ENCODE peak calls at places on chromosomes 7 and 10, in four cellular contexts. I is GM12865, P is cardiac muscle cell, R is GM20000. J is an unnamed sample.

GRCh38 chr7:155352753-155353115 is 55.1 kb downstream of the INSIG1 start:
- DNase-seq in I (no peak), P (no peak), R (no peak), J (no peak)

GRCh38 chr7:71824356-71824755 is 587.8 kb downstream of the CALN1 start:
- DNase-seq in R (no peak), P (peak), I (no peak), J (no peak)

GRCh38 chr7:80643336-80643925 is 5.0 kb downstream of the CD36 start:
- DNase-seq in I (no peak), P (no peak), R (no peak), J (no peak)

GRCh38 chr10:63491558-63492316 is 26.0 kb upstream of the JMJD1C start:
- DNase-seq in P (peak), I (no peak), R (no peak), J (no peak)

GRCh38 chr10:123143162-123143824 is 4.6 kb upstream of the HMX2 start:
- DNase-seq in I (no peak), R (peak), P (no peak), J (no peak)

GRCh38 chr10:118768041-118768933 is 13.5 kb upstream of the CACUL1 start:
- DNase-seq in R (no peak), I (no peak), P (no peak), J (no peak)

GRCh38 chr10:119667562-119668328 is 16.6 kb downstream of the BAG3 start:
- DNase-seq in I (no peak), R (no peak), P (peak), J (no peak)

GRCh38 chr10:104220515-104220914 is 11.6 kb downstream of the CFAP43 start:
- DNase-seq in R (no peak), I (no peak), P (no peak), J (no peak)

GRCh38 chr10:35056133-35056532 is 34.0 kb downstream of the CUL2 start:
- DNase-seq in P (no peak), R (no peak), I (no peak), J (no peak)

GRCh38 chr10:60099998-60100747 is 193.8 kb upstream of the CCDC6 start:
- DNase-seq in I (peak), R (peak), P (peak), J (peak)

GRCh38 chr7:19713676-19714075 is 4.8 kb upstream of the POLR1F start:
- DNase-seq in R (peak), I (peak), P (peak), J (peak)

GRCh38 chr7:148722340-148723165 is 23.9 kb downstream of the CUL1 start:
- DNase-seq in R (no peak), I (no peak), P (no peak), J (no peak)

GRCh38 chr10:93697207-93697606 is 5.2 kb downstream of the FRA10AC1 start:
- DNase-seq in R (no peak), P (no peak), I (no peak), J (no peak)
- TF ChIP-seq CTCF in R (no peak), P (no peak), I (peak), J (no peak)

GRCh38 chr10:64977912-64978311 is 1456.7 kb downstream of the REEP3 start:
- DNase-seq in I (no peak), R (no peak), P (peak), J (no peak)
- TF ChIP-seq CTCF in I (no peak), R (no peak), P (no peak), J (no peak)

GRCh38 chr7:117312593-117312992 is 10.3 kb downstream of the WNT2 start:
- DNase-seq in I (no peak), R (no peak), P (peak), J (no peak)
- TF ChIP-seq CTCF in I (no peak), R (peak), P (peak), J (no peak)

DNA sequence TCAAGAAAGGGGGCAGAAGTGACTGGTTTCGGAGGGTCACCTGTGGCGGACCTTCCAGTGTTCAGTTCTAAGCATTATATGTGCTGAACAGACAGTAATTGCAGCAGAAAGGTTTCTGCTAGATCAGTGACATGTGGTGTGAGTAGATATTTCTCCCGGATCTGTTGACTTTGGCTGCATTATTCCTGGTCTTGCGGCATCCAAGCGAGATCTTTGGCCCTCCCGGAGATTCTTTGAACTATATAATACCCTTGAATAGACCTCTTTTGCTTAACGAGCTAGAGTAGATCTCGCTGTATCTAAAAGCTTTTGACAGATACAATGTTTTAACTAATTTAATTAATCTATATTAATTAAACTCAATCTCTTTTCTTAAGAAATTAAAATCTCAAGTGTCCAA is 99.8 kb downstream of the PTN start:
- DNase-seq in R (no peak), I (no peak), P (no peak), J (no peak)
- TF ChIP-seq CTCF in R (no peak), I (no peak), P (no peak), J (no peak)

DNA sequence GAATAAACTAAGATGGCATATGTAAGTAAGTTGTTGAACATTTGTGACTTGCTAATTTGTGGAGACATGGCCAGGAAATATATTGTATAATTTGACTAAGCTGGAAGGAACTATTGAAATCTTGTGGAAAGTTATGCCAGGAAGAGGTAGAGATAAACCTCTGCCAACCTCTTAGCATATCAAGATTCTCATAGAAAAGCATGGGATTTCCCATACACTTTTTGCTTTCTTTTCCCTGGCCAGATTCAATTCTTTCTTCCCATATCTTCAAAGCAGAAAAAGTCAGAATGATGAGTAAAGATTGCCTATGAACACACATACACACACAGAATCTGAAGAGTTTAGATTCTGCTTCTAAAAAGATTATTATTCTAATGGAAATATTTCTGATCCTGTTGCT is 216.2 kb downstream of the SEMA3D start:
- DNase-seq in R (no peak), I (no peak), P (peak), J (no peak)
- TF ChIP-seq CTCF in R (no peak), I (no peak), P (no peak), J (no peak)

DNA sequence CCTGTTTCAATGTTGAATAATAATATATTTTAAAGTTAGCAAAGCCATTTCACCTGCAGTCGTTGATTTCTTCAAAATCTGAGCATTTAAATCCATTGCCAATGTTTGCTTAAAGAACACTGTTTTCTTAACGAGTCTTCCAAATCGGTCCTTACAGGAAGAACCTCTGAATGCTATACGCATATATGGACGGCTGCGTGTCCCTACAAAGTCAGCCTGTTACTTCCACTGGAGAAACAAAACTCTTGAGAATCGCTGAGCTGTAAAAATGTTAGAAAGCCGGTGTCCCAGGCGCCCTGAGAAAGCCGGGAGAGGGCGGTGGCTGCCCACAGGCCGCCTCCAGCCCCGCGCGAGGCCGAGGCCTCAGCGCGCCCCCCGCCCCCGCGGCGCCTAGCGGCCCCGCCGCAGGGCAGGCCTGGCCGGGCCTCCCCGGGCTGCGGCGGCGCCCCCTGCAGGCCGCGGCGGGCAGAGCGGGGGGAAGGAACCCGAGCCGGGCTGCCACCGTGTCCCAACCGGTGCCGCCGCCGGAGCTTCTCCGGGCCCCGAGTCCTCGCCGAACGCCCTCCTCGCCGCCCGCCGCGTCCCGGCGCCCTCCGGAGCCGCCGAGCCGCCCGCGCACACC is at the start of gene FHIP2A:
- DNase-seq in R (peak), I (peak), P (peak), J (peak)
- TF ChIP-seq CTCF in R (peak), I (peak), P (peak), J (no peak)